ENCODE peak calls at places on chromosomes 11 and 22, in four cellular contexts. N is HCT116, M is anterior cingulate cortex, I is Calu3. P is an unnamed sample.

GRCh38 chr11:36638586-36638985 is 40.5 kb upstream of the RAG2 start:
- DNase-seq in N (no peak), M (no peak), I (no peak), P (no peak)

GRCh38 chr11:126857860-126858808 is 142.4 kb downstream of the KIRREL3 start:
- DNase-seq in N (no peak), M (no peak), I (no peak), P (no peak)

GRCh38 chr11:8252388-8252787 is 11.3 kb downstream of the LMO1 start:
- DNase-seq in N (no peak), M (no peak), I (no peak), P (no peak)

GRCh38 chr11:2585566-2586090 is 114.2 kb downstream of the KCNQ1OT1 start:
- DNase-seq in N (no peak), M (no peak), I (no peak), P (no peak)

GRCh38 chr11:65086809-65087208 is 2.8 kb downstream of the ZFPL1 start:
- DNase-seq in N (no peak), M (no peak), I (no peak), P (no peak)

GRCh38 chr22:48316876-48317250 is 1510.8 kb downstream of the BRD1 start:
- DNase-seq in N (no peak), M (no peak), I (no peak), P (no peak)

GRCh38 chr11:57626895-57627294 is 22.8 kb downstream of the YPEL4 start:
- DNase-seq in N (no peak), M (no peak), I (no peak), P (no peak)

GRCh38 chr11:518463-519202 is 11.6 kb upstream of the RNH1 start:
- DNase-seq in N (peak), M (no peak), I (peak), P (no peak)

GRCh38 chr11:1888347-1888753 is 3.3 kb downstream of the PRR33 start:
- DNase-seq in N (no peak), M (no peak), I (no peak), P (no peak)

GRCh38 chr22:32830473-32830872 is 29.0 kb downstream of the TIMP3 start:
- DNase-seq in N (no peak), M (no peak), I (no peak), P (no peak)

P was measured in cerebellar nuclear complex.